ENCODE peak calls at places on chromosome 20, in ten cellular contexts. B is T-helper 1 cell; V is A549; M is anterior cingulate cortex; Z is Caco-2; F is SW480; T is HT1080; I is CD8-positive, alpha-beta memory T cell; S is RPMI8226; Y is right lobe of liver. U is an unnamed sample.

GRCh38 chr20:21520702-21521595 is 7.1 kb upstream of the NKX2-2 start:
- DNase-seq in B (no peak), V (no peak), M (peak; percentile 40), Z (no peak), F (peak; percentile 25), T (no peak), I (no peak), S (no peak), Y (no peak), U (no peak)

GRCh38 chr20:22414354-22414753 is 170.0 kb downstream of the FOXA2 start:
- DNase-seq in B (no peak), V (no peak), M (no peak), Z (peak; percentile 35), F (no peak), T (peak; percentile 14), I (no peak), S (peak; percentile 19), Y (no peak), U (peak; percentile 44)

GRCh38 chr20:51195419-51195901 is 172.6 kb upstream of the KCNG1 start:
- DNase-seq in B (no peak), V (no peak), M (no peak), Z (no peak), F (peak; percentile 91), T (peak; percentile 80), I (no peak), S (no peak), Y (no peak), U (no peak)

GRCh38 chr20:13022401-13023170 is 13.8 kb downstream of the SPTLC3 start:
- DNase-seq in B (no peak), V (no peak), M (no peak), Z (no peak), F (peak; percentile 15), T (peak; percentile 87), I (no peak), S (no peak), Y (no peak), U (peak; percentile 13)

GRCh38 chr20:46206025-46206424 is 87.9 kb downstream of the CD40 start:
- DNase-seq in B (no peak), V (peak; percentile 40), M (peak; percentile 41), Z (no peak), F (peak; percentile 66), T (peak; percentile 67), I (no peak), S (peak; percentile 49), Y (peak; percentile 37), U (peak; percentile 63)

GRCh38 chr20:4929686-4930397 is 71.5 kb downstream of the SLC23A2 start:
- DNase-seq in B (no peak), V (no peak), M (no peak), Z (no peak), F (no peak), T (peak; percentile 58), I (no peak), S (no peak), Y (no peak), U (no peak)

GRCh38 chr20:62088258-62089127 is 22.8 kb upstream of the TAF4 start:
- DNase-seq in B (no peak), V (peak; percentile 92), M (no peak), Z (peak; percentile 52), F (peak; percentile 99), T (peak; percentile 54), I (no peak), S (no peak), Y (no peak), U (peak; percentile 96)

GRCh38 chr20:53916173-53916512 is 154.3 kb downstream of the BCAS1 start:
- DNase-seq in B (no peak), V (no peak), M (no peak), Z (no peak), F (peak; percentile 35), T (no peak), I (no peak), S (no peak), Y (no peak), U (no peak)

GRCh38 chr20:41131594-41132387 is 5.6 kb upstream of the PLCG1 start:
- DNase-seq in B (no peak), V (no peak), M (no peak), Z (no peak), F (no peak), T (no peak), I (no peak), S (no peak), Y (no peak), U (no peak)

GRCh38 chr20:24086121-24086520 is 97.5 kb upstream of the GGTLC1 start:
- DNase-seq in B (no peak), V (no peak), M (no peak), Z (peak; percentile 61), F (no peak), T (no peak), I (no peak), S (no peak), Y (no peak), U (no peak)

GRCh38 chr20:59184880-59185447 is 21.3 kb downstream of the ZNF831 start:
- DNase-seq in B (no peak), V (no peak), M (no peak), Z (no peak), F (no peak), T (no peak), I (no peak), S (no peak), Y (no peak), U (no peak)

GRCh38 chr20:45484676-45485075 is 15.1 kb downstream of the WFDC2 start:
- DNase-seq in B (no peak), V (no peak), M (no peak), Z (no peak), F (no peak), T (no peak), I (no peak), S (no peak), Y (no peak), U (no peak)

GRCh38 chr20:22775671-22776139 is 191.3 kb upstream of the FOXA2 start:
- DNase-seq in B (no peak), V (peak; percentile 86), M (no peak), Z (peak; percentile 64), F (peak; percentile 72), T (peak; percentile 94), I (no peak), S (no peak), Y (no peak), U (no peak)

GRCh38 chr20:63125581-63125892 is 90.4 kb downstream of the YTHDF1 start:
- DNase-seq in B (no peak), V (no peak), M (no peak), Z (no peak), F (no peak), T (no peak), I (no peak), S (no peak), Y (no peak), U (no peak)

GRCh38 chr20:63980806-63981728 is at the start of gene PRPF6:
- DNase-seq in B (peak; percentile 95), V (peak; percentile 92), M (peak; percentile 90), Z (peak; percentile 100), F (peak; percentile 99), T (peak; percentile 89), I (peak; percentile 93), S (peak; percentile 99), Y (peak; percentile 96), U (peak; percentile 96)